ENCODE peak calls at places on chromosomes 16 and 17, in five cellular contexts. R is fibroblast of pulmonary artery, Q is tibial artery, D is cardiac muscle cell, Z is ovary. S is an unnamed sample.

GRCh38 chr16:87657621-87658192 is 55.4 kb downstream of the JPH3 start:
- DNase-seq in Q (no peak), D (no peak), Z (no peak), R (peak; percentile 11), S (no peak)

GRCh38 chr16:72999541-73000019 is 48.3 kb downstream of the ZFHX3 start:
- DNase-seq in R (no peak), Q (peak; percentile 57), D (no peak), Z (no peak), S (no peak)

GRCh38 chr17:81652901-81653771 is 3.2 kb downstream of the PDE6G start:
- DNase-seq in R (no peak), D (no peak), Z (no peak), Q (no peak), S (no peak)

GRCh38 chr17:40963838-40964237 is 2.9 kb downstream of the KRT39 start:
- DNase-seq in R (peak; percentile 20), D (no peak), Z (no peak), Q (no peak), S (no peak)

GRCh38 chr17:64084086-64084939 is 45.6 kb downstream of the ERN1 start:
- DNase-seq in Z (no peak), R (peak; percentile 58), Q (no peak), D (no peak), S (no peak)

GRCh38 chr16:56606688-56607618 is 1.4 kb upstream of the MT2A start:
- DNase-seq in R (peak; percentile 99), D (no peak), Z (peak; percentile 86), Q (peak; percentile 92), S (no peak)

GRCh38 chr17:16516594-16517018 is 24.6 kb upstream of the LRRC75A start:
- DNase-seq in Q (peak; percentile 63), D (peak; percentile 64), R (peak; percentile 77), Z (peak; percentile 39), S (peak; percentile 17)

GRCh38 chr17:82667668-82668000 is 19.4 kb upstream of the WDR45B start:
- DNase-seq in Q (no peak), R (no peak), D (no peak), Z (no peak), S (no peak)

GRCh38 chr16:9378876-9379275 is 287.4 kb downstream of the HAPSTR1 start:
- DNase-seq in Z (no peak), R (no peak), Q (no peak), D (no peak), S (no peak)

GRCh38 chr16:4376126-4376819 is 4.6 kb downstream of the VASN start:
- DNase-seq in R (peak; percentile 86), Q (peak; percentile 98), Z (peak; percentile 95), D (no peak), S (no peak)

GRCh38 chr16:85390511-85391174 is 222.5 kb upstream of the GSE1 start:
- DNase-seq in D (no peak), R (peak; percentile 94), Z (peak; percentile 80), Q (peak; percentile 92), S (no peak)

GRCh38 chr16:86231996-86232350 is 278.4 kb upstream of the FOXF1 start:
- DNase-seq in R (no peak), Q (no peak), D (no peak), Z (peak; percentile 4), S (no peak)

GRCh38 chr17:31323551-31323950 is 2.1 kb upstream of the EVI2A start:
- DNase-seq in R (no peak), Q (no peak), Z (no peak), D (no peak), S (no peak)

GRCh38 chr17:78840780-78841611 is at the start of gene USP36:
- DNase-seq in Q (peak; percentile 100), Z (peak; percentile 100), D (peak; percentile 100), R (peak; percentile 100), S (peak; percentile 98)

GRCh38 chr17:81427446-81428120 is 32.3 kb downstream of the BAHCC1 start:
- DNase-seq in Q (peak; percentile 84), Z (no peak), D (no peak), R (no peak), S (no peak)

GRCh38 chr16:11446566-11447119 is 101.4 kb downstream of the RMI2 start:
- DNase-seq in R (no peak), Q (no peak), D (no peak), Z (no peak), S (no peak)

DNA sequence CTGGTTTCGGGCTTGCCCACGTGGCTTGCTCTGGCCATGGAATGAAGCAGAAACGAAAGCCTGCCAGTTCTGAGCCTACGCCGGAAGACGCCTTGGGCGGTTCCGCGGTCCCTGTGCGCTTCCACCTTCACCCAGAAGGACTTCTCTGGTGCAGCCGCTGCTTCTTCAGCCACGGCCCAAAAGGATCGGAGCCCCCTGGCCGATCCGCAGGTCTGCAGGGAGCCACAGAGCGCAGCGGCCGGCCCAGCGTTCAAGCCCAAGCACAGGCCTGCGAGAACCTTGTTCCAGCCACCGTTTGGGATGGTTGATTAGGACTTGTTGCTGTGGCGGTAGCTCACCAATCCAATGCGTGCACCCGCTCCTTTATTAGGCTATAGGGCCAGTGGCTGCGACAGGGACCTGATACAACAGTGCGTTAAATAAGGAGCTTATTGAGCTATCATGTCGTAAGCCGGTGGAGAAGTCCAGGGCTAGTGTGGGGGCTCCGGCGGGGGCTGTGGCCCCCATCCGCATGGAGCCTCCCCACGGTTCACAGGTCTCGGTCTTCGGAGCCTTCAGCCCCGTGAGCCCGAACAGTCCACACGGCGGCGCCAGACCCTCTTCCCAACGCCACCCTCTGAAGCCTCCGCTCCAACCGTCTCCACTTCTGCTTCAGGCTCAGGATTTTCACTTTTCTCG is 10.2 kb upstream of the MPP2 start:
- DNase-seq in Z (no peak), R (peak; percentile 42), Q (no peak), D (peak; percentile 45), S (no peak)
- TF ChIP-seq CTCF in Z (no peak), R (peak; percentile 60), Q (peak; percentile 50), D (peak; percentile 57), S (peak; percentile 52)

DNA sequence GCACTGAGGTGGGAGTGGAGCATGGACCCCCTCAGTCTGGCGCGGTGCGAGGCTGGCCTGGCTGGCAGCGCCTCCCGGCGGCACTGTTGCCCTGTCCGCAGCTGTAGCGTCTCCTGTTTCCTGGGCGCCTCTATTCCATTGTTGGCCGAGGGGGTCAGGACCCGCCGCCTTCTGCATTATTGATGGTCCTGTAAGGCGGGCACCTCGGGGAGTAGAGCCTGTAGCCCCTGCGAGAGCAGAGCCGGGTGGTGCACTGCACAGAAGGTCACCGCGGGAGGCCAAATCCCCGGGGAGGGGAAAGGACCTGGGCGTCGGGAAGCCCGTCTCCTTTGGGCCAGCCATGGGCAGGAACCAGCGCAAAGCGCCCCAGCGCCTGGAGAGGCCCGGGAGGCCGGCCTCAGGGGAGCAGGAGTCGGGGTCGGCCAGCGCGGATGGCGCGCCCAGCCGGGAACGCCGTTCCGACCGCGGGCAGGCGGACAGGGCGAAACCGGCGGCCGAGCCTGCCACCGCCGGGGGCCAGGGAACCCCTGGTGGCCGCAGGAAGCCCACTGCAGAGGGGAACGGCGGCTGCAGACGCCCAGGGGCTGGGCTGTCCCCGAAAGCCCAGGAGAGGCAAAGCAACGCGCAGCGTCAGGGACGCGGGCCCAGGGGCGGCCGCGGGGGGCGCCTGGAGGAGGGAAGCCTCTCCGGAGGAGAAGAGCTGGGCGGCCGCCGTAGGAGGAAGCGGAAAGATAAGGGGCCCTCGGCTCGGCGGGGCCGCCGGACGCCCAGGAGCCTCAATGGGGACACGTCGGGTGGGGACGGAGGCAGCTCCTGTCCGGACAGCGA is at the start of gene MYO15B:
- DNase-seq in Q (no peak), D (peak; percentile 47), Z (peak; percentile 70), R (no peak), S (peak; percentile 64)
- TF ChIP-seq CTCF in Q (peak; percentile 26), D (peak; percentile 36), Z (peak; percentile 60), R (no peak), S (no peak)

GRCh38 chr17:61822326-61823285 is 40.7 kb downstream of the BRIP1 start:
- DNase-seq in D (no peak), Q (no peak), R (no peak), Z (no peak), S (no peak)
- TF ChIP-seq CTCF in D (no peak), Q (no peak), R (no peak), Z (no peak), S (no peak)

DNA sequence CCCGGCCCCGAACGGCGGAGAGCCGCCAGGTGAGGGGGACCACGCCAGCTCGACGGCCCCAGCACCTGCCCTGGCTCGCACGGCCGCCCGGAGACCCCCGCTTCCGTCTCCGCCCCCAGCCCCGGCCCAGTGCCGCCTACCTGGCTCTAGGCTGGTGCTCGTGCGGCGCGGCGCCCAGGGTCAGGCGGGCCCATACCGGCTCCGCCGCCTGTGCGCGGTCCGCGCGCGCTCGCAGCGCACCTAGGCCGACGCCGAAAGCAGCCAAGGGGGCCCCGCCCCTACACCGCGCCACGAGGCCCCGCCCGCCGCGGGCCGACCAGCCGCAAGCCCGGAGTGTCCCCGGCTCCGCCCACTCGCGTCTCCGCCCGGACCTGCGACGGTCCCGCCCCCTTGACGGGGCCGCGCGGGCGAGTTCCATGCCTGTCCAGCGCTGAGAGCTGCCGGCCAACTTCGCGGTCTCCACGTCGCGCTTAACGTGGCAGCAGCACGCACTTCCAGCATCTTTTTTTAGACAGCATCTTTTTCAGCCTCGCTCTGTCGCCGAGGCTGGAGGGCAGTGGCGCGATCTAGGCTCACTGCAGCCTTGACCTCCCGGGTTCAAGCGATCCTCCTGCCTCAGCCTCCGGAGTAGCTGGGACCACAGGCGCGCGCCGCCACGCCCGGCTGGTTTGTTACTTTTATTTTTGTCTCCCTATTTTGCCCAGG is at the start of gene SLC25A39:
- DNase-seq in D (peak; percentile 97), R (peak; percentile 95), Z (peak; percentile 95), Q (peak; percentile 97), S (peak; percentile 95)
- TF ChIP-seq CTCF in D (no peak), R (no peak), Z (peak; percentile 10), Q (no peak), S (no peak)

GRCh38 chr17:58250344-58251011 is 12.1 kb downstream of the LPO start:
- DNase-seq in Q (no peak), Z (no peak), D (no peak), R (no peak), S (no peak)

GRCh38 chr17:58252141-58252540 is 13.8 kb downstream of the LPO start:
- DNase-seq in D (no peak), Q (no peak), R (no peak), Z (no peak), S (no peak)

GRCh38 chr17:58249270-58250133 is 11.1 kb downstream of the LPO start:
- DNase-seq in Z (peak; percentile 71), R (peak; percentile 49), Q (no peak), D (peak; percentile 70), S (peak; percentile 85)

GRCh38 chr17:58253082-58253481 is 14.7 kb downstream of the LPO start:
- DNase-seq in D (no peak), Z (no peak), Q (no peak), R (no peak), S (no peak)

DNA sequence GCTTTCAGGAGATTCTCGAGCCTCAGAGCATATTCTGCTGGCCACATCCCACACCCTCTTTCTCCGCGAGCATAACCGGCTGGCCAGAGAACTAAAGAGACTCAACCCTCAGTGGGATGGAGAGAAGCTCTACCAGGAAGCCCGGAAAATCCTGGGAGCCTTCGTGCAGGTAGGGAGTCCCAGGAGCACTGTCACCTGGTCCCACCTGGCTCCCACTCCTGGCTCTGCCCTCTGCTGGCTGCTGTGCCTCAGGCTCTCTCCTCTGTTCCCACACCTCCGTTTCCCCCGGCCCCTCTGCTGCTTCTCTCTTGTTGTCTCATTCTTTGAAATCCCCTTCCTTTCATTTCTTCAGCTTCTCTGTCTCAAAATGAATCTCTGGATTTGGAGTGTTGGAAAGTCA is 16.4 kb downstream of the LPO start:
- DNase-seq in Z (no peak), Q (no peak), R (no peak), D (no peak), S (no peak)
- TF ChIP-seq CTCF in Z (no peak), Q (no peak), R (no peak), D (no peak), S (no peak)